ENCODE peak calls at places on chromosome 18, in four cellular contexts. M is A549, X is K562, I is IMR-90. A is an unnamed sample.

GRCh38 chr18:78721986-78722385 is 257.6 kb upstream of the SALL3 start:
- DNase-seq in M (no peak), X (no peak), I (no peak), A (no peak)

GRCh38 chr18:79608535-79608934 is 71.1 kb upstream of the CTDP1 start:
- DNase-seq in M (no peak), X (no peak), I (no peak), A (no peak)

GRCh38 chr18:79962835-79963657 is 1.4 kb upstream of the HSBP1L1 start:
- DNase-seq in M (no peak), X (no peak), I (no peak), A (peak)

GRCh38 chr18:45493830-45494229 is 121.4 kb upstream of the SLC14A2 start:
- DNase-seq in M (no peak), X (no peak), I (no peak), A (no peak)

GRCh38 chr18:54089749-54090459 is 134.6 kb downstream of the MBD2 start:
- DNase-seq in M (no peak), X (no peak), I (no peak), A (no peak)

GRCh38 chr18:73737990-73738389 is 409.6 kb downstream of the FBXO15 start:
- DNase-seq in M (no peak), X (no peak), I (no peak), A (no peak)

GRCh38 chr18:73636355-73636754 is 511.3 kb downstream of the FBXO15 start:
- DNase-seq in M (no peak), X (no peak), I (peak), A (no peak)

GRCh38 chr18:58135806-58136331 is 91.8 kb downstream of the NEDD4L start:
- DNase-seq in M (peak), X (peak), I (peak), A (peak)

GRCh38 chr18:29378739-29379138 is 1201.8 kb upstream of the CDH2 start:
- DNase-seq in M (no peak), X (no peak), I (no peak), A (no peak)

DNA sequence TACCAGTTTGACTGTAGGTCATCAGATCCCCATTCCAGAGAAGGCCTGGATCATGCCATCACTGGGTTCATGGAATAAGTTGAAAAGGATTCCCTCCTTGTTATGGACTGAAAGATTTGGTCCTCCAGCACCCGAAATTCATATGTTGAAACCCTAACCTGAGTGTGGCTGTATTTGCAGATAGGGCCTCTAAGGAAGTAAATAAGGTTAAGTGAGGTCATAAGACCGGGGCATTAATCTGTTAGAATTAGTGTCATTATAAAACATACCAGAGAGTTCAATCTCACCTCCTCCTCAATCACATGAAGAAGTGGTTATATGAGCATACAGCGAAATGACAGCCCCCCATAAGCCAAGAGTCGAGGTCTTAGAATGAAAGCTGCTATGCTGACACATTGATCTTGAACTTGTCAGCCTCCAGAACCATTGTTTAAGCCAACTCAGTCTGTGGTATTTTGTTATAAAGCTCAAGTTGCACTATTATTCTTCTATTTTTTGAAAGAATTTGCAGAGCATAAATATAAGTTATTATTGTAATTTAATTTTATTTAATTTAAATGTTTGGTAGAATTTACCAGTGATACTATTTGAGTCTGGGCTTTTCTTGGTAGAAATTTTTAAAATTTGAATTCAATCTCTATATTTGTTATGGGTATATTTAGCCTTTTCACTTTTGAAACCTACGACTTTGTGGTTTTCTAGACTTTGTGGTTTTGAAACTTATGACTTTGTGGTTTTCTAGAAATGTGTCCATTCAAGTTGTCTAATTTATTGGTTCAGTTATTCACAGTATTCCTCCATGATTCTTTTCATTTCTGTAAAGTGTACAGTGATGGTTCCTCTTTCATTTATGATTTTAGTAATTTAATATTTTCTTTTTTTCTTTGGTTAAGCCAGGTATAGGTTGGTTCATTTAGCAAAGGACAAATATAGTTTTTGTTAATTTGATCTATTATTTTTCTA is 1206.7 kb upstream of the CDH2 start:
- DNase-seq in M (no peak), X (no peak), I (peak), A (peak)
- TF ChIP-seq ELK1 in M (no peak), X (no peak), I (no peak), A (no peak)

GRCh38 chr18:65761636-65762310 is 11.0 kb downstream of the CDH7 start:
- DNase-seq in M (no peak), X (no peak), I (no peak), A (no peak)
- TF ChIP-seq ELK1 in M (no peak), X (no peak), I (no peak), A (no peak)

DNA sequence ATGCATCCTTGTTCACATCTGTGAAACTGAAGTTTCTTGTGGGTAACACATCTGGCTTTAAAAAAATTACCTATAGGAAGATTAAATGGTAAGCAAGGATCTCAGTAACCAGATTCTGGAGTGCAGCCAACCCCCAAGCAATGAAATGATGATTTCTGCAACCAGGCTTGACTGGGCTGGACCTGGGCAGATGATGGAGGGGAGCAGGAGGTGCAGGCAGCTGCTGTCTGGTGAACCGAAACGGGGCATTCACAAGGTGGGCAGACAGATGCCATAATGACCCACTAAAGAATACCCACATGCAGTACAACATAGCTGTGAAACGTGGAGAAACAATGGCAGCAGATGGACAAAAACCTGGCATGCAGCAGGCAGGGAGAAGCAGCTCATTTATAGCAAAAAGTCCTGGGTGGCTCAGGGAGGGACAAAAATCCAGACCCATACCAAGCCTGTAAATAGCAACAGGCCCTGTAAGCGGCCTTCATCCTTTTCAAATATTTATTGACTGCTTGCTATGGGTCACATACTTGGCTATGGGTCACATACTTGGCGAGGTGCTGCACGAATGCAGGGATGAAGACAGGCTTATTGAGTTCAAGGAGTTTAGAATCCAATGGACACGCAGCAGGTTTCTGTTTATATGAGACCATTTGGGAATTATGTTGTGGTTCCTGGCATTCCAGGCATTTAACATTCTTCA is 244.6 kb downstream of the HRH4 start:
- DNase-seq in M (no peak), X (no peak), I (peak), A (no peak)
- TF ChIP-seq ELK1 in M (no peak), X (no peak), I (no peak), A (no peak)

GRCh38 chr18:35438480-35439234 is 59.1 kb downstream of the INO80C start:
- DNase-seq in M (no peak), X (no peak), I (no peak), A (no peak)
- TF ChIP-seq ELK1 in M (no peak), X (no peak), I (no peak), A (no peak)

GRCh38 chr18:36185157-36185556 is 2.1 kb upstream of the MOCOS start:
- DNase-seq in M (no peak), X (no peak), I (no peak), A (no peak)

GRCh38 chr18:36187826-36188721 is 777 bp downstream of the MOCOS start:
- DNase-seq in M (peak), X (peak), I (peak), A (no peak)

GRCh38 chr18:36187138-36187825 is at the start of gene MOCOS:
- DNase-seq in M (peak), X (peak), I (peak), A (no peak)

GRCh38 chr18:36185901-36186460 is 1.3 kb upstream of the MOCOS start:
- DNase-seq in M (no peak), X (no peak), I (no peak), A (no peak)

GRCh38 chr18:36186461-36187137 is 698 bp upstream of the MOCOS start:
- DNase-seq in M (peak), X (peak), I (no peak), A (no peak)
- TF ChIP-seq ELK1 in M (no peak), X (no peak), I (no peak), A (no peak)